ENCODE peak calls at places on chromosomes 5 and 9, in six cellular contexts. Y, H, X, M, U and D are unnamed samples.

GRCh38 chr5:150588495-150588890 is 52.0 kb upstream of the SYNPO start:
- DNase-seq in Y (no peak), H (no peak), X (no peak), M (no peak), U (no peak), D (no peak)

GRCh38 chr5:132771559-132771998 is 5.5 kb downstream of the SEPTIN8 start:
- DNase-seq in Y (no peak), H (no peak), X (no peak), M (peak), U (no peak), D (peak)

GRCh38 chr5:139733698-139734491 is 61.7 kb upstream of the PSD2 start:
- DNase-seq in Y (no peak), H (no peak), X (peak), M (peak), U (no peak), D (no peak)

GRCh38 chr9:17064558-17064957 is 70.3 kb upstream of the CNTLN start:
- DNase-seq in Y (no peak), H (no peak), X (no peak), M (no peak), U (no peak), D (no peak)

GRCh38 chr9:36896296-36896695 is 137.8 kb downstream of the PAX5 start:
- DNase-seq in Y (no peak), H (no peak), X (no peak), M (no peak), U (no peak), D (no peak)

GRCh38 chr5:67454957-67455561 is 258.5 kb upstream of the CD180 start:
- DNase-seq in Y (no peak), H (no peak), X (no peak), M (no peak), U (no peak), D (no peak)

GRCh38 chr9:98192503-98193335 is at the start of gene CORO2A:
- DNase-seq in Y (no peak), H (peak), X (peak), M (peak), U (peak), D (peak)

GRCh38 chr5:116038817-116039216 is 6.5 kb downstream of the ARL14EPL start:
- DNase-seq in Y (no peak), H (no peak), X (no peak), M (no peak), U (no peak), D (no peak)

GRCh38 chr5:135709103-135709660 is 125.3 kb upstream of the SLC25A48 start:
- DNase-seq in Y (no peak), H (no peak), X (no peak), M (no peak), U (no peak), D (no peak)

GRCh38 chr5:134769206-134769605 is 10.6 kb downstream of the DDX46 start:
- DNase-seq in Y (no peak), H (no peak), X (no peak), M (peak), U (no peak), D (no peak)

GRCh38 chr5:31047621-31048020 is 145.9 kb upstream of the CDH6 start:
- DNase-seq in Y (no peak), H (no peak), X (no peak), M (no peak), U (no peak), D (no peak)

GRCh38 chr5:65809817-65810531 is 88.0 kb downstream of the NLN start:
- DNase-seq in Y (no peak), H (no peak), X (no peak), M (no peak), U (peak), D (no peak)

GRCh38 chr9:100190339-100190738 is 91.3 kb downstream of the INVS start:
- DNase-seq in Y (no peak), H (no peak), X (no peak), M (no peak), U (no peak), D (no peak)

GRCh38 chr5:119678351-119679028 is 49.1 kb downstream of the FAM170A start:
- DNase-seq in Y (no peak), H (no peak), X (no peak), M (no peak), U (no peak), D (no peak)

GRCh38 chr5:126837907-126838539 is 61.1 kb downstream of the LMNB1 start:
- DNase-seq in Y (no peak), H (no peak), X (no peak), M (no peak), U (peak), D (peak)

GRCh38 chr9:22119537-22120167 is 110.5 kb upstream of the CDKN2B start:
- DNase-seq in Y (no peak), H (no peak), X (no peak), M (peak), U (no peak), D (peak)

GRCh38 chr5:24643255-24643654 is 1.5 kb downstream of the CDH10 start:
- DNase-seq in Y (no peak), H (no peak), X (no peak), M (no peak), U (no peak), D (no peak)

GRCh38 chr9:72364679-72365524 is at the start of gene ZFAND5:
- DNase-seq in Y (peak), H (peak), X (peak), M (peak), U (peak), D (peak)

GRCh38 chr9:72363226-72363625 is 1.8 kb downstream of the ZFAND5 start:
- DNase-seq in Y (no peak), H (no peak), X (no peak), M (no peak), U (no peak), D (peak)

GRCh38 chr9:72362680-72363139 is 2.3 kb downstream of the ZFAND5 start:
- DNase-seq in Y (peak), H (no peak), X (no peak), M (peak), U (peak), D (peak)

GRCh38 chr9:72365525-72366256 is 683 bp upstream of the ZFAND5 start:
- DNase-seq in Y (peak), H (no peak), X (peak), M (peak), U (peak), D (peak)

GRCh38 chr9:72363908-72364678 is 915 bp downstream of the ZFAND5 start:
- DNase-seq in Y (no peak), H (no peak), X (peak), M (peak), U (peak), D (peak)
- TF ChIP-seq POLR2A in Y (peak), H (no peak), X (no peak), M (peak), U (no peak), D (no peak)

GRCh38 chr9:14372437-14373318 is 58.7 kb upstream of the NFIB start:
- DNase-seq in Y (no peak), H (peak), X (no peak), M (peak), U (peak), D (peak)
- H3K4me3 ChIP-seq in Y (no peak), H (peak), X (no peak), M (no peak), U (no peak), D (peak)

DNA sequence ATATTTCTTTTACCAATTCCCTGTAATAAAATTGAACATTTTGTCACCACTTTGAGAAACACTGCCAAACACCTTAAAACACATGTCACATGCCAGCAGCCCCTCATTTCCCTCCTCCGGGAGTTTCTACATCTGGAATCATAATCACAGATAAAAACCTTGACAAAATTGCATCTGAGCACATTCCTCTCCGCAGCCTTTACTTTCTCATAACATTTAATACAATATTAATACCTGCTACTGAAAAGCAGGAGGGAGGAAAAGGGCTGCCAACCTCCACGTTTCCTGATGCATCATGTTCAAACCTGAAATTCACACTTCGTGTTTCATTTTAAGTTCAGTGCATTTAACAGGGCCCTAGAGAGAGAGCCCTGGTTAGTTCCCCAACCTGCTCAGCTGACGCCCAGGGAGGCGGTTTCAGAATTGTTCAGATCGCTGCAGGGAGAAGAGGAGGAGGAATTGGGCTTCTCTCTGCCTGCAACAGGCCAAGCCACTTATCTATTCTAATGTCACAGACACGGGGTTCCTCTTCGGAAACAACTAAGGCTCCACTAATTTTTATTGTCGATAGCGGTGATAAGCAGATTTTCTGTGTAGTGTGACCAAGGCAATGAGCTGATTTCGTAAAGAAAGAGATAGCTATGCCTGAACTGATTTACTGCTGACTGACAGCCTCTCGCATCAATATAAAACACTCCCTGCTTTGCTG is 5.0 kb upstream of the LHX2 start:
- DNase-seq in Y (no peak), H (no peak), X (no peak), M (no peak), U (no peak), D (no peak)
- TF ChIP-seq EZH2 in Y (no peak), H (no peak), X (no peak), M (no peak), U (no peak), D (peak)

GRCh38 chr5:441996-442334 is 1.0 kb upstream of the EXOC3 start:
- DNase-seq in Y (no peak), H (no peak), X (no peak), M (no peak), U (no peak), D (no peak)

GRCh38 chr5:440413-441180 is 2.4 kb upstream of the EXOC3 start:
- DNase-seq in Y (no peak), H (no peak), X (no peak), M (no peak), U (no peak), D (no peak)

GRCh38 chr5:443239-444151 is 519 bp downstream of the EXOC3 start:
- DNase-seq in Y (no peak), H (no peak), X (no peak), M (no peak), U (peak), D (peak)

GRCh38 chr5:444226-444625 is 1.2 kb downstream of the EXOC3 start:
- DNase-seq in Y (no peak), H (no peak), X (no peak), M (no peak), U (no peak), D (no peak)

DNA sequence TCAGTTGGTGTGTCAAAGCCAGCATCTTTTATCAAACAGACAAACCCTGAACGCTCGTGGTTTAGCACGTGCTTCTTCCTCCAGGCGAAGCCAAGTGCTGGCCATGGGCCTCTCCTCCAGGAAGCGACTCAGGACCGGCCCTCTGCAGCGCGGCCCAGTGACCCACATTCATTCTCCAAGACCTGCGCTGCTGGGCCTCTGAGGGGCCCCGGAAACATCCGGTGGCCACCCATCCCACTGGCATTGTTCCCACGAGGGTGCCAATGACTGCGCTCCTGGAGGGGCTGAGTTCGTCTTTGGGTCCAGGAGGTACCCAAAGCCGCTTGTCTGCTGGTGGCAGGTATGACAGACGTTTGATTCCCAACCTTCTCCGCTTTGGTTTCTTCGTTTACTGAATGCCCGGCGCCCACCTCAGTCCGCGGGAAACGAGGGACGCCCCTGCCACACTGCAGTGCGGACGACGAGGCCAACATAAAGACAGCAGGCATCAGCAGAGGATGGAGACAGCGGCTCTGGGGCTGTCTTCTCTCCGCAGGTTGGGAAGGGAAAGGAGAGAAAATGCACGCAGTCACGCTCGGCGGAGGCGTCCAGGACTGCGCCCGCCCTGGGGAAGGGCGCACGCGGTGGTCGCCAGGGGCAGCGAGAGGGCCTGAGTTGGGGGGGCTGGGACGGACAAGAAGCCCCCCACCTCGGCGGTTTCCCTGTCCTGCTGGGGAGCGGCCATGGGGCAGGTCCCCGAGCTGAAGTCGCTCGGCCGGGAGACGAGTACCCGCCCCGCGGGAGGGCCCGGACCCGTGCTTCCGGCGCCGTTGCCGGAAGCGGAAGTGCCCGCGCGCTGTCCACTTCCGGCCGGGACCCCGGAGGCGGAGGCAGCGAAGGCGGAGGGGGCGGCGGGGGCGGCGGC is at the start of gene EXOC3:
- DNase-seq in Y (no peak), H (peak), X (peak), M (peak), U (peak), D (peak)
- TF ChIP-seq POLR2A in Y (peak), H (peak), X (no peak), M (peak), U (peak), D (peak)

GRCh38 chr5:114363837-114364236 is 2.0 kb downstream of the KCNN2 start:
- DNase-seq in Y (no peak), H (no peak), X (no peak), M (no peak), U (no peak), D (no peak)
- H3K4me3 ChIP-seq in Y (no peak), H (no peak), X (peak), M (no peak), U (no peak), D (no peak)

GRCh38 chr9:135147938-135148337 is 60.5 kb downstream of the OLFM1 start:
- DNase-seq in Y (no peak), H (no peak), X (no peak), M (no peak), U (no peak), D (no peak)
- TF ChIP-seq EZH2 in Y (no peak), H (no peak), X (no peak), M (no peak), U (no peak), D (no peak)